ENCODE peak calls at places on chromosomes 7 and 10, in eight cellular contexts. A is spleen, U is vagina, M is fibroblast of lung, S is PC-3, O is Panc1, J is astrocyte, T is brain microvascular endothelial cell. B is an unnamed sample.

GRCh38 chr7:96414931-96415292 is 93.0 kb upstream of the SLC25A13 start:
- DNase-seq in A (no peak), U (no peak), M (no peak), S (peak; percentile 72), O (peak; percentile 62), J (no peak), T (peak; percentile 27), B (no peak)

GRCh38 chr7:6159524-6160011 is 112.9 kb downstream of the CYTH3 start:
- DNase-seq in A (no peak), U (no peak), M (no peak), S (no peak), O (no peak), J (no peak), T (no peak), B (no peak)

GRCh38 chr10:10891437-10891836 is 126.2 kb upstream of the CELF2 start:
- DNase-seq in A (no peak), U (no peak), M (peak; percentile 82), S (no peak), O (no peak), J (peak; percentile 79), T (peak; percentile 65), B (peak; percentile 63)

GRCh38 chr10:109922353-109922975 is 847 bp downstream of the XPNPEP1 start:
- DNase-seq in A (no peak), U (no peak), M (no peak), S (no peak), O (no peak), J (no peak), T (no peak), B (no peak)

GRCh38 chr10:91713471-91714072 is 80.7 kb upstream of the PPP1R3C start:
- DNase-seq in A (no peak), U (no peak), M (no peak), S (no peak), O (no peak), J (no peak), T (no peak), B (no peak)

GRCh38 chr10:91354166-91354565 is 56.0 kb upstream of the HECTD2 start:
- DNase-seq in A (no peak), U (no peak), M (no peak), S (no peak), O (no peak), J (no peak), T (no peak), B (no peak)

GRCh38 chr7:92527300-92528187 is 776 bp downstream of the PEX1 start:
- DNase-seq in A (peak; percentile 90), U (no peak), M (peak; percentile 55), S (peak; percentile 66), O (peak; percentile 30), J (peak; percentile 36), T (peak; percentile 48), B (peak; percentile 38)

GRCh38 chr7:114217026-114217425 is 197.6 kb upstream of the FOXP2 start:
- DNase-seq in A (no peak), U (no peak), M (no peak), S (no peak), O (no peak), J (no peak), T (no peak), B (no peak)

DNA sequence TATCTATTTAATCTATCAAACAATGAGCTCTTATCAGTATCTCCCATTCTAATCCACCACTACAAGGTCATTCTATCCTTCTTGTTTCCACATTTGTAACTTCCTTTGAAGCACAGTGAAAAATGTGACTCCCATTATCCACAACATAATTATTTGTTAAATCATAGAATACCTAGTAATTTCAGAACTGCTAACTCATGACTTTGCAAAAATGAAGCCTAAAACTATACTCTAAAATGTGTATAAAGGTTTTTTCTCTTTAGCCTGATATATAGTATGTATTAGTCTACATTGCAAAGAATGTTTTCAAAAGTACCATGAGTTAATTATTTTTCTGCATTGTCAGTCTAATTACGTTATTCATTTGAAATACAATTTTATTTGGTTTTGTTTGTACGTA is 12.0 kb upstream of the MRPS16 start:
- DNase-seq in A (no peak), U (no peak), M (no peak), S (no peak), O (no peak), J (no peak), T (no peak), B (no peak)
- H3K36me3 ChIP-seq in A (no peaks in the 10 kb centered on the region), U (no peaks in the 10 kb centered on the region), M (no peaks in the 10 kb centered on the region), S (no peaks in the 10 kb centered on the region), O (no peaks in the 10 kb centered on the region), J (no peaks in the 10 kb centered on the region), T (no peaks in the 10 kb centered on the region), B (peaks cover 3% of the 10 kb centered on the region)

GRCh38 chr7:26181474-26182227 is 18.9 kb downstream of the HNRNPA2B1 start:
- DNase-seq in A (no peak), U (no peak), M (no peak), S (no peak), O (no peak), J (no peak), T (no peak), B (no peak)

GRCh38 chr7:26182706-26183105 is 17.8 kb downstream of the HNRNPA2B1 start:
- DNase-seq in A (peak; percentile 67), U (no peak), M (no peak), S (no peak), O (no peak), J (no peak), T (no peak), B (no peak)

GRCh38 chr7:26180792-26181198 is 19.8 kb downstream of the HNRNPA2B1 start:
- DNase-seq in A (no peak), U (no peak), M (no peak), S (no peak), O (no peak), J (no peak), T (no peak), B (no peak)

GRCh38 chr7:26183545-26184282 is 16.8 kb downstream of the HNRNPA2B1 start:
- DNase-seq in A (no peak), U (no peak), M (no peak), S (peak; percentile 12), O (no peak), J (no peak), T (no peak), B (no peak)

GRCh38 chr7:26182283-26182682 is 18.3 kb downstream of the HNRNPA2B1 start:
- DNase-seq in A (no peak), U (no peak), M (no peak), S (peak; percentile 16), O (no peak), J (no peak), T (no peak), B (no peak)
- H3K36me3 ChIP-seq in A (no peaks in the 10 kb centered on the region), U (no peaks in the 10 kb centered on the region), M (no peaks in the 10 kb centered on the region), S (no peaks in the 10 kb centered on the region), O (peaks cover 5% of the 10 kb centered on the region), J (peaks cover 8% of the 10 kb centered on the region), T (no peaks in the 10 kb centered on the region), B (peaks cover 11% of the 10 kb centered on the region)

DNA sequence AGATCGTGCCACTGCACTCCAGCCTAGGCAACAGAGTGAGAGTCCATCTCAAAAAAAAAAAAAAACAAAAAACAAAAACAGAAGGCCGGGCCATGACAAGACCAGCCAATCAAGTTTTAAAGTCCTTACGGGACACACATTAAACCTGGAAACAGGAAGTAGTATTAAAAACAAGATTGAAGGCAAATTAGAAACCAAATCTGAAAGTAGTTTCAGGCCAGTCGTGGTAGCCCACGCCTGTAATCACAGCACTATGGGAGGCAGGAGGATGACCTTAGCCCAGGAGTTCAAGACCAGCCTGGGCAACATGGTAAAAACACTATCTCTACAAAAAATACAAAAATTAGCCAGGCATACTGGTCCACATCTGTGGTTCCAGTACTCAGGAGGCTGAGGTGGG is 18.1 kb downstream of the PSAP start:
- DNase-seq in A (no peak), U (no peak), M (no peak), S (no peak), O (no peak), J (no peak), T (no peak), B (no peak)
- H3K36me3 ChIP-seq in A (peaks cover 7% of the 10 kb centered on the region), U (no peaks in the 10 kb centered on the region), M (peaks cover 21% of the 10 kb centered on the region), S (peaks cover 31% of the 10 kb centered on the region), O (peaks cover 40% of the 10 kb centered on the region), J (peaks cover 33% of the 10 kb centered on the region), T (peaks cover 54% of the 10 kb centered on the region), B (peaks cover 68% of the 10 kb centered on the region)

GRCh38 chr10:103622935-103623574 is 129.6 kb downstream of the NEURL1 start:
- DNase-seq in A (no peak), U (no peak), M (no peak), S (no peak), O (no peak), J (no peak), T (no peak), B (no peak)
- H3K36me3 ChIP-seq in A (no peaks in the 10 kb centered on the region), U (no peaks in the 10 kb centered on the region), M (peaks cover 45% of the 10 kb centered on the region), S (no peaks in the 10 kb centered on the region), O (no peaks in the 10 kb centered on the region), J (peaks cover 5% of the 10 kb centered on the region), T (peaks cover 41% of the 10 kb centered on the region), B (peaks cover 71% of the 10 kb centered on the region)